ENCODE peak calls at places on chromosomes 7 and 10, in seven cellular contexts. J is body of pancreas, L is MM.1S, Z is heart right ventricle, D is esophagus squamous epithelium, V is psoas muscle, O is AG10803. I is an unnamed sample.

GRCh38 chr10:124565565-124566221 is 104.1 kb downstream of the LHPP start:
- DNase-seq in J (peak), L (no peak), Z (peak), D (no peak), V (peak), O (no peak), I (no peak)

GRCh38 chr10:53315709-53316108 is 543.1 kb upstream of the MBL2 start:
- DNase-seq in J (no peak), L (no peak), Z (no peak), D (no peak), V (no peak), O (no peak), I (no peak)

GRCh38 chr7:30549933-30550493 is 44.7 kb upstream of the GARS1 start:
- DNase-seq in J (no peak), L (no peak), Z (no peak), D (no peak), V (no peak), O (no peak), I (no peak)

GRCh38 chr7:70694909-70695803 is 436.8 kb upstream of the GALNT17 start:
- DNase-seq in J (peak), L (peak), Z (peak), D (no peak), V (peak), O (no peak), I (no peak)

GRCh38 chr10:122142652-122143237 is 128.4 kb upstream of the BTBD16 start:
- DNase-seq in J (no peak), L (no peak), Z (peak), D (no peak), V (peak), O (no peak), I (peak)

GRCh38 chr10:132363921-132364593 is 32.1 kb downstream of the LRRC27 start:
- DNase-seq in J (no peak), L (no peak), Z (no peak), D (no peak), V (no peak), O (peak), I (no peak)

GRCh38 chr10:24446739-24447138 is 237.8 kb downstream of the KIAA1217 start:
- DNase-seq in J (no peak), L (no peak), Z (no peak), D (no peak), V (no peak), O (peak), I (no peak)

GRCh38 chr7:73742338-73742752 is 3.7 kb upstream of the ABHD11 start:
- DNase-seq in J (peak), L (no peak), Z (no peak), D (no peak), V (no peak), O (no peak), I (no peak)

GRCh38 chr7:102125127-102125561 is 161.5 kb upstream of the SH2B2 start:
- DNase-seq in J (no peak), L (no peak), Z (peak), D (no peak), V (peak), O (peak), I (no peak)

GRCh38 chr10:7550038-7550437 is 116.7 kb downstream of the ITIH5 start:
- DNase-seq in J (no peak), L (no peak), Z (no peak), D (no peak), V (no peak), O (no peak), I (no peak)

GRCh38 chr7:152162287-152162686 is 136.8 kb downstream of the GALNT11 start:
- DNase-seq in J (no peak), L (no peak), Z (no peak), D (no peak), V (no peak), O (no peak), I (no peak)

GRCh38 chr10:28375399-28376354 is 72.8 kb upstream of the MPP7 start:
- DNase-seq in J (peak), L (no peak), Z (no peak), D (no peak), V (no peak), O (peak), I (no peak)

GRCh38 chr7:90723233-90723632 is 127.1 kb downstream of the CDK14 start:
- DNase-seq in J (peak), L (no peak), Z (no peak), D (no peak), V (no peak), O (no peak), I (no peak)

GRCh38 chr7:55019691-55020480 is 1.1 kb downstream of the EGFR start:
- DNase-seq in J (peak), L (no peak), Z (no peak), D (no peak), V (peak), O (no peak), I (no peak)

GRCh38 chr10:113073549-113074189 is 123.6 kb downstream of the TCF7L2 start:
- DNase-seq in J (peak), L (no peak), Z (peak), D (no peak), V (peak), O (peak), I (no peak)

GRCh38 chr7:44561962-44562621 is 11.6 kb downstream of the DDX56 start:
- DNase-seq in J (no peak), L (no peak), Z (no peak), D (no peak), V (no peak), O (peak), I (no peak)

GRCh38 chr10:114412907-114413386 is 8.6 kb upstream of the AFAP1L2 start:
- DNase-seq in J (peak), L (no peak), Z (no peak), D (no peak), V (no peak), O (no peak), I (no peak)

GRCh38 chr10:45425628-45426563 is 51.9 kb downstream of the ALOX5 start:
- DNase-seq in J (peak), L (no peak), Z (no peak), D (no peak), V (no peak), O (no peak), I (no peak)

GRCh38 chr10:116216676-116217075 is 56.3 kb downstream of the GFRA1 start:
- DNase-seq in J (no peak), L (no peak), Z (no peak), D (no peak), V (no peak), O (no peak), I (no peak)

GRCh38 chr10:13945760-13946460 is 359.1 kb downstream of the PRPF18 start:
- DNase-seq in J (no peak), L (no peak), Z (no peak), D (no peak), V (no peak), O (peak), I (no peak)

GRCh38 chr10:36366843-36367242 is 724.7 kb upstream of the FZD8 start:
- DNase-seq in J (no peak), L (no peak), Z (no peak), D (no peak), V (no peak), O (no peak), I (no peak)

GRCh38 chr10:33749042-33749441 is 414.6 kb upstream of the NRP1 start:
- DNase-seq in J (no peak), L (no peak), Z (no peak), D (no peak), V (no peak), O (no peak), I (no peak)

DNA sequence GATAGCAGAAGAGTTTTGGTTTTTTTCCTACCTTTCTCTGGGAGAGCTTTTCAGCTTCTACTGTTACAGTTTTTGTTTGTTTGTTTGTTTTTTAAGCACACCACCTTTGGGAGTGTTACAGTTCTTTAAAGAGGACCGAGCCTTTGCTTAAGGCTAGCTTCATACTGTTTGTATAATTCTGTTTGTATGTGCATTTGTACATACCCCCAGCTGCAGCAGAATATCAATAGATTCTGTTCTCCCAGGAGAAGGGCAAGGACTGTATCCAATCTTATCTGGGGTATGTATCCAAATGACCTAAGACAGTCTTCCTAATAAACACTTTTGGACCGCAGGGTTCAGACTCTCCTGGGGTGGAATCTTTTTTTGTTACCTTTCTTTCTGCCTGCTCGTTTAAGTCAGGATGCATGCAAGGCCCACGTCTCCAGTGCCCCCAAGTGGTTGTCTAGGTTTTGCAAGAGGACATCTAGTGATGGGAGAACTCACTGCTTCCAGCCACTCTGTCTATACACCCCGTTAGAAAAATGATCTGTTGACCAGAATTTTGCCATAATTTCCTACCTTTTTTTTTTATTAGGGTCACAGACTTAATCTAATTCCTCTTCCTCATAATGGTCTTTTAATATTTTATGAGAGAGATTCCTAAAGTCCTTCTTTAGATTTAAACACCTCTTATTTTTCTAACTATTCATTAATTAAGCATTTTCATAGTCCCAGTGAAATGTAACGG is 23.9 kb downstream of the NRF1 start:
- DNase-seq in J (peak), L (peak), Z (peak), D (no peak), V (peak), O (peak), I (peak)
- TF ChIP-seq CTCF in J (peak), L (peak), Z (peak), D (peak), V (peak), O (peak), I (peak)

GRCh38 chr7:116840256-116840655 is 22.1 kb upstream of the CAPZA2 start:
- DNase-seq in J (no peak), L (no peak), Z (no peak), D (no peak), V (no peak), O (no peak), I (no peak)
- TF ChIP-seq CTCF in J (no peak), L (no peak), Z (no peak), D (no peak), V (no peak), O (no peak), I (no peak)

GRCh38 chr7:116249969-116250553 is 39.7 kb downstream of the TES start:
- DNase-seq in J (no peak), L (peak), Z (no peak), D (no peak), V (no peak), O (peak), I (no peak)
- TF ChIP-seq CTCF in J (no peak), L (peak), Z (no peak), D (peak), V (peak), O (peak), I (no peak)

GRCh38 chr7:151056286-151057037 is 1.2 kb downstream of the CDK5 start:
- DNase-seq in J (peak), L (no peak), Z (no peak), D (no peak), V (no peak), O (no peak), I (no peak)
- TF ChIP-seq CTCF in J (no peak), L (no peak), Z (no peak), D (no peak), V (no peak), O (no peak), I (no peak)

GRCh38 chr10:75397571-75397921 is 4.0 kb downstream of the ZNF503 start:
- DNase-seq in J (peak), L (no peak), Z (no peak), D (no peak), V (no peak), O (no peak), I (no peak)

GRCh38 chr10:75398238-75398629 is 3.3 kb downstream of the ZNF503 start:
- DNase-seq in J (no peak), L (no peak), Z (no peak), D (no peak), V (no peak), O (no peak), I (no peak)

GRCh38 chr10:75399461-75400162 is 2.0 kb downstream of the ZNF503 start:
- DNase-seq in J (peak), L (peak), Z (peak), D (no peak), V (peak), O (peak), I (no peak)

GRCh38 chr10:75400163-75400768 is 1.3 kb downstream of the ZNF503 start:
- DNase-seq in J (no peak), L (no peak), Z (peak), D (no peak), V (no peak), O (peak), I (no peak)

GRCh38 chr10:75398630-75399460 is 2.7 kb downstream of the ZNF503 start:
- DNase-seq in J (peak), L (no peak), Z (peak), D (no peak), V (peak), O (peak), I (no peak)
- TF ChIP-seq CTCF in J (no peak), L (no peak), Z (no peak), D (no peak), V (no peak), O (no peak), I (no peak)

GRCh38 chr7:22765609-22766008 is 38.6 kb downstream of the IL6 start:
- DNase-seq in J (no peak), L (peak), Z (no peak), D (no peak), V (no peak), O (no peak), I (no peak)
- TF ChIP-seq CTCF in J (no peak), L (no peak), Z (no peak), D (no peak), V (no peak), O (no peak), I (no peak)

DNA sequence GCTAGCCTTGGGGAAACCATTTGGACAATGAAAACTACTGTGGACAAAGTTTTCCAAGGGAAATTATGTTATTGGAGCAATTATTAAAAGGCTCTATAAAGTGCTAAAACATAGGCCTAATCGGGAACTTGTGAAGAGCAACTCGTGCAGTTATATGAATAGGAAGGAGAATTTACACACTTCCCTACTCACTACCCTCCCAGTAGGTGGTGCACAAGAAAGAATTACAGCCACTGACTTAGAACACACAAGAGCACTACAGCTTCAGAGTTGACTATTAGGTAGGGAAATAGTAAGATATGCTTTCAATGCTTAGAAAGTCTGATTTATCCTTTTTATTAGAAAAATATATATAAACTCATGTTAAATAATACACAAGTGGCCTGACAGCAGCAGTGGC is 47.2 kb downstream of the GSAP start:
- DNase-seq in J (no peak), L (no peak), Z (no peak), D (no peak), V (no peak), O (peak), I (no peak)
- TF ChIP-seq CTCF in J (no peak), L (peak), Z (no peak), D (no peak), V (no peak), O (peak), I (no peak)

GRCh38 chr10:120327671-120328070 is 129.4 kb upstream of the PLPP4 start:
- DNase-seq in J (no peak), L (no peak), Z (no peak), D (no peak), V (no peak), O (no peak), I (no peak)

DNA sequence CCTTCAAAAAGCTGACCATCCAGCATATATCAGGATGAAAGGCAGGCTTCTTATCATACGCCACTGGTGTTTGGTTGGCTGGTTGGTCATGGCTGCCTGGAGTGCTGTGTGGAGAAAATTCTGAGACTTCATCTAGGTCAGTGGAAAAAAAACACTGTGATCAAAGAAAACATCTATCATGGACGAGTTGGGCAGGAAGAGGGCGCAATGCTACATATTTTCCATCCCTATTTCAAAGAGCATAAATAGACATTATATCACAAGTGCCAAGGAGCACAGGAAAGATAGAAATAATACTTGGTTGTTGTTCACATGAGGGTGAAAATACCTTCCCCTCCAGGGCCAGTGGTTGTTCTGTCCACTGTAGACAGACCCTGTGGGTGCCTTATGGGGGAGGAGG is 128.4 kb upstream of the PLPP4 start:
- DNase-seq in J (no peak), L (no peak), Z (no peak), D (no peak), V (no peak), O (peak), I (no peak)
- TF ChIP-seq CTCF in J (no peak), L (no peak), Z (no peak), D (no peak), V (no peak), O (peak), I (no peak)

GRCh38 chr7:155260498-155260872 is 37.2 kb upstream of the INSIG1 start:
- DNase-seq in J (no peak), L (no peak), Z (no peak), D (no peak), V (no peak), O (no peak), I (no peak)
- TF ChIP-seq CTCF in J (no peak), L (no peak), Z (no peak), D (no peak), V (no peak), O (no peak), I (no peak)

I was measured in natural killer cell.